ENCODE peak calls at places on chromosomes 7 and 10, in ten cellular contexts. Z, P, W, V, Q, L, E, R, C and A are unnamed samples.

GRCh38 chr7:51187941-51188340 is 128.7 kb downstream of the COBL start:
- DNase-seq in Z (no peak), P (no peak), W (peak; percentile 53), V (peak; percentile 27), Q (no peak), L (peak; percentile 36), E (no peak), R (no peak), C (peak; percentile 28), A (no peak)

GRCh38 chr7:105990141-105990540 is 27.1 kb downstream of the CDHR3 start:
- DNase-seq in Z (no peak), P (no peak), W (no peak), V (no peak), Q (no peak), L (no peak), E (no peak), R (no peak), C (no peak), A (no peak)

GRCh38 chr10:36725581-36726520 is 399.5 kb upstream of the ANKRD30A start:
- DNase-seq in Z (peak; percentile 69), P (no peak), W (peak; percentile 59), V (peak; percentile 93), Q (no peak), L (peak; percentile 86), E (peak; percentile 78), R (peak; percentile 55), C (peak; percentile 31), A (peak; percentile 70)

GRCh38 chr7:4738711-4739527 is 36.5 kb upstream of the AP5Z1 start:
- DNase-seq in Z (peak; percentile 17), P (no peak), W (peak; percentile 66), V (peak; percentile 39), Q (no peak), L (peak; percentile 98), E (peak; percentile 78), R (no peak), C (no peak), A (no peak)

GRCh38 chr10:48523820-48524758 is 80.8 kb downstream of the ARHGAP22 start:
- DNase-seq in Z (no peak), P (peak; percentile 65), W (peak; percentile 57), V (peak; percentile 40), Q (no peak), L (peak; percentile 29), E (peak; percentile 60), R (no peak), C (no peak), A (no peak)

GRCh38 chr7:13062596-13062995 is 375.2 kb downstream of the ARL4A start:
- DNase-seq in Z (no peak), P (no peak), W (no peak), V (no peak), Q (no peak), L (no peak), E (no peak), R (no peak), C (no peak), A (no peak)

GRCh38 chr7:92043637-92044036 is 90.6 kb downstream of the CYP51A1 start:
- DNase-seq in Z (no peak), P (no peak), W (no peak), V (no peak), Q (no peak), L (no peak), E (no peak), R (no peak), C (no peak), A (no peak)

GRCh38 chr7:117269417-117269816 is 53.4 kb downstream of the WNT2 start:
- DNase-seq in Z (peak; percentile 85), P (no peak), W (no peak), V (peak; percentile 94), Q (no peak), L (peak; percentile 74), E (peak; percentile 84), R (no peak), C (no peak), A (no peak)

GRCh38 chr10:132197271-132198067 is 10.7 kb downstream of the DPYSL4 start:
- DNase-seq in Z (no peak), P (no peak), W (no peak), V (no peak), Q (no peak), L (no peak), E (no peak), R (no peak), C (no peak), A (no peak)

GRCh38 chr7:151080091-151080521 is 503 bp downstream of the FASTK start:
- DNase-seq in Z (no peak), P (no peak), W (peak; percentile 51), V (peak; percentile 28), Q (no peak), L (peak; percentile 45), E (peak; percentile 15), R (no peak), C (no peak), A (no peak)

GRCh38 chr10:14185501-14186045 is 145.2 kb downstream of the FRMD4A start:
- DNase-seq in Z (peak; percentile 86), P (peak; percentile 61), W (peak; percentile 96), V (peak; percentile 95), Q (peak; percentile 64), L (peak; percentile 33), E (no peak), R (no peak), C (no peak), A (no peak)

GRCh38 chr7:24865994-24866615 is 108.8 kb upstream of the GSDME start:
- DNase-seq in Z (no peak), P (no peak), W (no peak), V (no peak), Q (no peak), L (no peak), E (no peak), R (no peak), C (no peak), A (no peak)

GRCh38 chr10:20888620-20889337 is 8.3 kb downstream of the NEBL start:
- DNase-seq in Z (no peak), P (no peak), W (no peak), V (no peak), Q (no peak), L (no peak), E (no peak), R (no peak), C (no peak), A (no peak)